ENCODE peak calls at places on chromosome 13, in nine cellular contexts. K, Y, L, X, J, E, G, Z and R are unnamed samples.

GRCh38 chr13:96422002-96422401 is 332.1 kb downstream of the HS6ST3 start:
- DNase-seq in K (no peak), Y (no peak), L (no peak), X (no peak), J (no peak), E (no peak), G (no peak), Z (no peak), R (no peak)

GRCh38 chr13:47135800-47136658 is 239.2 kb upstream of the HTR2A start:
- DNase-seq in K (no peak), Y (no peak), L (no peak), X (no peak), J (no peak), E (no peak), G (no peak), Z (no peak), R (no peak)

GRCh38 chr13:111947026-111947810 is 119.7 kb upstream of the SOX1 start:
- DNase-seq in K (peak), Y (no peak), L (no peak), X (no peak), J (no peak), E (no peak), G (no peak), Z (no peak), R (no peak)

GRCh38 chr13:35898041-35898440 is 233.1 kb downstream of the DCLK1 start:
- DNase-seq in K (no peak), Y (no peak), L (no peak), X (no peak), J (no peak), E (no peak), G (no peak), Z (no peak), R (no peak)

GRCh38 chr13:43916828-43917227 is 37.1 kb downstream of the LACC1 start:
- DNase-seq in K (no peak), Y (no peak), L (no peak), X (no peak), J (no peak), E (no peak), G (no peak), Z (no peak), R (no peak)

GRCh38 chr13:83150616-83151307 is 731.5 kb downstream of the SLITRK1 start:
- DNase-seq in K (no peak), Y (no peak), L (no peak), X (no peak), J (no peak), E (no peak), G (no peak), Z (peak), R (no peak)

GRCh38 chr13:48431987-48432615 is 19.2 kb upstream of the LPAR6 start:
- DNase-seq in K (no peak), Y (no peak), L (no peak), X (no peak), J (no peak), E (no peak), G (no peak), Z (peak), R (no peak)

GRCh38 chr13:76361868-76362267 is 524.3 kb downstream of the KCTD12 start:
- DNase-seq in K (no peak), Y (no peak), L (no peak), X (no peak), J (no peak), E (no peak), G (no peak), Z (no peak), R (no peak)

GRCh38 chr13:97212540-97213146 is 9.5 kb upstream of the MBNL2 start:
- DNase-seq in K (peak), Y (peak), L (no peak), X (no peak), J (no peak), E (no peak), G (no peak), Z (peak), R (no peak)

GRCh38 chr13:75220238-75220542 is 261.8 kb downstream of the TBC1D4 start:
- DNase-seq in K (no peak), Y (no peak), L (no peak), X (no peak), J (no peak), E (no peak), G (no peak), Z (no peak), R (no peak)

GRCh38 chr13:85194482-85194881 is 604.7 kb downstream of the SLITRK6 start:
- DNase-seq in K (no peak), Y (no peak), L (no peak), X (no peak), J (no peak), E (no peak), G (no peak), Z (no peak), R (no peak)

GRCh38 chr13:100594255-100594654 is 5.7 kb upstream of the GGACT start:
- DNase-seq in K (no peak), Y (no peak), L (no peak), X (no peak), J (no peak), E (no peak), G (no peak), Z (no peak), R (no peak)

GRCh38 chr13:100584901-100585300 is 3.7 kb downstream of the GGACT start:
- DNase-seq in K (no peak), Y (no peak), L (no peak), X (no peak), J (no peak), E (no peak), G (no peak), Z (no peak), R (peak)

GRCh38 chr13:100589178-100589725 is 663 bp upstream of the GGACT start:
- DNase-seq in K (no peak), Y (no peak), L (no peak), X (no peak), J (no peak), E (no peak), G (no peak), Z (no peak), R (no peak)

DNA sequence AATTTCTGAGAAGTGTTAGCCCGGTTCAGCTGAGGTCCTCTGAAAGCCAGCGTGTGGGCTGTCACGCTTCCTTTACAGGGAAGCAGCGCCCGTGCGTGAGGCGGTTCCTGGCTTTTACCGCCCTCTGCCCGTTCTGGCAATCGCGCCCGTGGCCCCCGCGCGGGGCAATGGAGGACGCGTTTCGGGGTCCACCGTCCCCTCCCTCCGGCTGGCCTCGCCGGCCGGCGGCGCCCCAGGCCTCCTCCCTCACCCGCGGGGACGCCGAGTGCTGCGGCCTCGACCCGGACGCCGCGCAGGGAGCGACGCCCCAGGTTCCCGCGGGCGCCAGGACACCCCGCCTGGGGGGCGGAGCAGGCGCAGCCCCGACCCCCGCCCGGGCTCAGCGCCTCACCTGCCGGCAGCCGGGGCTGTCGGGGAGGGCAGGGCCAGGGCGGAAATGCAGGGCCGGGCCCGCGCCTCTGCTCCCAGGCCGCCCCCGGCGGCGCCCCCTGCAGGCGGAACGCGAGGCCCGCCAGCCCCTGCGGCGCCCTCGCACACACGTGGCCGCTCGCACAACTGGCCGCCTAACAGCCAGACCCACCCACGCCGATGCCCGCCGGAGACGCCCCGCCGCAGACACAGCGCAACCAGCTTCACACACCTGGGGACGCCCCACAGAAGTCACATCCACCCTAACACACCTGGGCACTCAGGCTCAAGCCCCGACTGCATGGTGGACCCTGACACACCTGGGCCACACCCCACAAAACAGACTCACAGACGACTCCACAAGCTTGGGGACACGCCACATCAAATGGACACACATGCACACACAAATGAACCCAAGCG is at the start of gene GGACT:
- DNase-seq in K (peak), Y (peak), L (no peak), X (peak), J (peak), E (no peak), G (peak), Z (peak), R (peak)
- TF ChIP-seq CTCF in K (peak), Y (peak), L (peak), X (peak), J (peak), E (peak), G (peak), Z (peak), R (peak)

GRCh38 chr13:51361111-51361510 is 21.6 kb downstream of the SERPINE3 start:
- DNase-seq in K (no peak), Y (no peak), L (no peak), X (no peak), J (no peak), E (no peak), G (no peak), Z (no peak), R (no peak)

GRCh38 chr13:51359352-51359751 is 19.9 kb downstream of the SERPINE3 start:
- DNase-seq in K (no peak), Y (no peak), L (no peak), X (no peak), J (no peak), E (no peak), G (no peak), Z (no peak), R (no peak)

GRCh38 chr13:51355217-51355616 is 15.7 kb downstream of the SERPINE3 start:
- DNase-seq in K (no peak), Y (no peak), L (no peak), X (no peak), J (no peak), E (no peak), G (no peak), Z (no peak), R (no peak)

GRCh38 chr13:51360489-51360888 is 21.0 kb downstream of the SERPINE3 start:
- DNase-seq in K (no peak), Y (no peak), L (no peak), X (no peak), J (no peak), E (no peak), G (no peak), Z (no peak), R (no peak)

GRCh38 chr13:51357928-51358595 is 18.6 kb downstream of the SERPINE3 start:
- DNase-seq in K (no peak), Y (no peak), L (no peak), X (no peak), J (no peak), E (no peak), G (no peak), Z (no peak), R (no peak)
- TF ChIP-seq CTCF in K (no peak), Y (no peak), L (no peak), X (no peak), J (no peak), E (no peak), G (no peak), Z (no peak), R (no peak)

DNA sequence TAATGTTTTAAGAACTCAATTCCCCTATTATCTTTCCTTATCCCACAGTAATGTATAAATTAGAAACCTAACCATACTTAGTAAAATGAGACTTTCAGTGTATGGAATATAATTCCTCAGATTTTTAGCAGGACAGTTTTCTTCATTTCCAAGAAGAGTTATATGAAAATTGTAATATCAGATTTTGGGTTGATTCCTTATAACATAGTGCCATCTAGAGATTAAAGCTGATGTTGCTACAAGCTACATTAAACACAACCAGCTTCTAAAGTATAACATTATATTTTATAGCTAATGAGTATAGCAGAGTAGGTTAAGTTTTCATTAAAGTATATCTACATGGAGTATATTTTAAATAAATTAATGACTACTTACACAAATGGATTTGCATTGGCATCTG is 99.7 kb upstream of the MIR17HG start:
- DNase-seq in K (no peak), Y (peak), L (no peak), X (no peak), J (no peak), E (no peak), G (no peak), Z (peak), R (no peak)
- TF ChIP-seq CTCF in K (no peak), Y (no peak), L (no peak), X (no peak), J (peak), E (no peak), G (no peak), Z (no peak), R (no peak)

GRCh38 chr13:72645521-72645920 is 81.9 kb downstream of the MZT1 start:
- DNase-seq in K (no peak), Y (no peak), L (no peak), X (no peak), J (no peak), E (no peak), G (no peak), Z (no peak), R (no peak)

GRCh38 chr13:72656357-72656756 is 71.1 kb downstream of the MZT1 start:
- DNase-seq in K (no peak), Y (no peak), L (no peak), X (no peak), J (no peak), E (no peak), G (no peak), Z (no peak), R (no peak)

GRCh38 chr13:72652681-72653080 is 74.7 kb downstream of the MZT1 start:
- DNase-seq in K (no peak), Y (no peak), L (no peak), X (no peak), J (no peak), E (peak), G (no peak), Z (peak), R (no peak)

GRCh38 chr13:72648513-72649065 is 78.8 kb downstream of the MZT1 start:
- DNase-seq in K (no peak), Y (peak), L (no peak), X (no peak), J (no peak), E (no peak), G (no peak), Z (peak), R (no peak)

GRCh38 chr13:72651196-72651595 is 76.2 kb downstream of the MZT1 start:
- DNase-seq in K (no peak), Y (no peak), L (no peak), X (no peak), J (no peak), E (no peak), G (no peak), Z (peak), R (no peak)
- TF ChIP-seq CTCF in K (no peak), Y (no peak), L (peak), X (no peak), J (no peak), E (no peak), G (no peak), Z (peak), R (no peak)

GRCh38 chr13:25085125-25085742 is 10.7 kb upstream of the PABPC3 start:
- DNase-seq in K (peak), Y (peak), L (no peak), X (no peak), J (no peak), E (no peak), G (no peak), Z (peak), R (peak)
- TF ChIP-seq CTCF in K (peak), Y (peak), L (peak), X (peak), J (peak), E (peak), G (peak), Z (peak), R (peak)

GRCh38 chr13:21034602-21035190 is 26.7 kb downstream of the LATS2 start:
- DNase-seq in K (no peak), Y (no peak), L (no peak), X (no peak), J (no peak), E (no peak), G (no peak), Z (peak), R (no peak)
- TF ChIP-seq CTCF in K (no peak), Y (no peak), L (no peak), X (no peak), J (peak), E (no peak), G (no peak), Z (peak), R (no peak)

GRCh38 chr13:87999791-88000190 is 328.6 kb downstream of the SLITRK5 start:
- DNase-seq in K (no peak), Y (no peak), L (no peak), X (no peak), J (no peak), E (no peak), G (no peak), Z (peak), R (no peak)
- TF ChIP-seq CTCF in K (no peak), Y (no peak), L (peak), X (no peak), J (no peak), E (peak), G (no peak), Z (peak), R (no peak)

GRCh38 chr13:52665325-52665724 is 12.7 kb downstream of the SUGT1 start:
- DNase-seq in K (no peak), Y (peak), L (no peak), X (peak), J (no peak), E (no peak), G (no peak), Z (peak), R (no peak)
- TF ChIP-seq CTCF in K (peak), Y (peak), L (peak), X (no peak), J (peak), E (no peak), G (no peak), Z (peak), R (peak)

GRCh38 chr13:26708007-26708297 is 52.6 kb downstream of the GPR12 start:
- DNase-seq in K (no peak), Y (no peak), L (no peak), X (no peak), J (no peak), E (no peak), G (no peak), Z (no peak), R (no peak)
- TF ChIP-seq CTCF in K (no peak), Y (peak), L (no peak), X (no peak), J (no peak), E (no peak), G (no peak), Z (no peak), R (peak)